ENCODE peak calls at places on chromosome 9, in four cellular contexts. One of them, this sample, is unnamed.

GRCh38 chr9:26746357-26747072 is 146.1 kb downstream of the CAAP1 start:
- DNase-seq in PC-9: peak
- DNase-seq in H54: peak
- DNase-seq in adipocyte: peak
- DNase-seq in this sample: no peak

GRCh38 chr9:93686880-93687236 is 110.5 kb downstream of the PHF2 start:
- DNase-seq in PC-9: no peak
- DNase-seq in H54: no peak
- DNase-seq in adipocyte: no peak
- DNase-seq in this sample: no peak

GRCh38 chr9:124652994-124653393 is 118.1 kb downstream of the NR6A1 start:
- DNase-seq in PC-9: no peak
- DNase-seq in H54: no peak
- DNase-seq in adipocyte: no peak
- DNase-seq in this sample: no peak

GRCh38 chr9:137784046-137784445 is 93.5 kb upstream of the CACNA1B start:
- DNase-seq in PC-9: no peak
- DNase-seq in H54: peak
- DNase-seq in adipocyte: no peak
- DNase-seq in this sample: no peak

GRCh38 chr9:89912605-89912953 is 307.8 kb downstream of the GADD45G start:
- DNase-seq in PC-9: no peak
- DNase-seq in H54: no peak
- DNase-seq in adipocyte: no peak
- DNase-seq in this sample: no peak

GRCh38 chr9:109802491-109802890 is 22.5 kb downstream of the PALM2AKAP2 start:
- DNase-seq in PC-9: no peak
- DNase-seq in H54: no peak
- DNase-seq in adipocyte: no peak
- DNase-seq in this sample: no peak

GRCh38 chr9:21833090-21833801 is 30.8 kb downstream of the MTAP start:
- DNase-seq in PC-9: no peak
- DNase-seq in H54: no peak
- DNase-seq in adipocyte: no peak
- DNase-seq in this sample: no peak

GRCh38 chr9:4382722-4383317 is 83.0 kb upstream of the GLIS3 start:
- DNase-seq in PC-9: peak
- DNase-seq in H54: no peak
- DNase-seq in adipocyte: peak
- DNase-seq in this sample: no peak

GRCh38 chr9:91891915-91892314 is 58.1 kb downstream of the ROR2 start:
- DNase-seq in PC-9: no peak
- DNase-seq in H54: no peak
- DNase-seq in adipocyte: no peak
- DNase-seq in this sample: no peak

GRCh38 chr9:89841456-89841855 is 236.6 kb downstream of the GADD45G start:
- DNase-seq in PC-9: no peak
- DNase-seq in H54: no peak
- DNase-seq in adipocyte: no peak
- DNase-seq in this sample: no peak

GRCh38 chr9:98369896-98370295 is 114.4 kb upstream of the TBC1D2 start:
- DNase-seq in PC-9: no peak
- DNase-seq in H54: no peak
- DNase-seq in adipocyte: no peak
- DNase-seq in this sample: no peak

GRCh38 chr9:71036501-71036900 is 84.9 kb downstream of the TRPM3 start:
- DNase-seq in PC-9: no peak
- DNase-seq in H54: no peak
- DNase-seq in adipocyte: peak
- DNase-seq in this sample: peak

GRCh38 chr9:118362123-118362522 is 657.9 kb downstream of the TLR4 start:
- DNase-seq in PC-9: no peak
- DNase-seq in H54: peak
- DNase-seq in adipocyte: no peak
- DNase-seq in this sample: no peak

GRCh38 chr9:80555782-80556325 is 984.1 kb downstream of the TLE4 start:
- DNase-seq in PC-9: no peak
- DNase-seq in H54: no peak
- DNase-seq in adipocyte: peak
- DNase-seq in this sample: no peak

GRCh38 chr9:98091735-98092632 is 27.0 kb downstream of the TRIM14 start:
- DNase-seq in PC-9: no peak
- DNase-seq in H54: no peak
- DNase-seq in adipocyte: no peak
- DNase-seq in this sample: no peak

GRCh38 chr9:4955836-4956235 is 29.2 kb upstream of the JAK2 start:
- DNase-seq in PC-9: no peak
- DNase-seq in H54: no peak
- DNase-seq in adipocyte: no peak
- DNase-seq in this sample: no peak

GRCh38 chr9:112020680-112021596 is 124.3 kb downstream of the UGCG start:
- DNase-seq in PC-9: no peak
- DNase-seq in H54: peak
- DNase-seq in adipocyte: peak
- DNase-seq in this sample: no peak

GRCh38 chr9:69131682-69132081 is 42.4 kb upstream of the TJP2 start:
- DNase-seq in PC-9: no peak
- DNase-seq in H54: peak
- DNase-seq in adipocyte: peak
- DNase-seq in this sample: peak

GRCh38 chr9:127572961-127573727 is 38.9 kb upstream of the STXBP1 start:
- DNase-seq in PC-9: peak
- DNase-seq in H54: no peak
- DNase-seq in adipocyte: peak
- DNase-seq in this sample: no peak

GRCh38 chr9:132863096-132863495 is 15.0 kb downstream of the AK8 start:
- DNase-seq in PC-9: no peak
- DNase-seq in H54: no peak
- DNase-seq in adipocyte: no peak
- DNase-seq in this sample: no peak

GRCh38 chr9:121598167-121599000 is 53.0 kb upstream of the DAB2IP start:
- DNase-seq in PC-9: peak
- DNase-seq in H54: no peak
- DNase-seq in adipocyte: peak
- DNase-seq in this sample: peak

GRCh38 chr9:111902396-111903147 is 6.0 kb downstream of the UGCG start:
- DNase-seq in PC-9: no peak
- DNase-seq in H54: no peak
- DNase-seq in adipocyte: peak
- DNase-seq in this sample: no peak